ENCODE peak calls at places on chromosomes 16 and 17, in six cellular contexts. S is transverse colon, O is fibroblast of pulmonary artery, R is IMR-90, U is psoas muscle, D is GM13977. P is an unnamed sample.

GRCh38 chr17:62916684-62917571 is 49.1 kb upstream of the TANC2 start:
- DNase-seq in S (no peak), O (peak; percentile 64), R (peak; percentile 70), U (no peak), D (no peak), P (no peak)

GRCh38 chr17:71987634-71988033 is 133.2 kb upstream of the SOX9 start:
- DNase-seq in S (no peak), O (no peak), R (peak; percentile 21), U (no peak), D (no peak), P (no peak)

GRCh38 chr16:89115216-89115949 is 21.7 kb downstream of the ACSF3 start:
- DNase-seq in S (peak; percentile 85), O (peak; percentile 6), R (no peak), U (peak; percentile 64), D (peak; percentile 80), P (peak; percentile 85)

GRCh38 chr16:89017956-89018604 is 41.1 kb upstream of the CBFA2T3 start:
- DNase-seq in S (no peak), O (no peak), R (no peak), U (no peak), D (no peak), P (no peak)

GRCh38 chr17:41734139-41734948 is at the start of gene HAP1:
- DNase-seq in S (no peak), O (peak; percentile 21), R (peak; percentile 8), U (peak; percentile 27), D (no peak), P (no peak)

GRCh38 chr16:80147021-80147680 is 393.6 kb upstream of the DYNLRB2 start:
- DNase-seq in S (no peak), O (no peak), R (no peak), U (no peak), D (no peak), P (no peak)

GRCh38 chr16:74623214-74623842 is 16.4 kb upstream of the GLG1 start:
- DNase-seq in S (no peak), O (peak; percentile 78), R (peak; percentile 68), U (no peak), D (peak; percentile 45), P (peak; percentile 31)

GRCh38 chr16:8924214-8924613 is 39.5 kb downstream of the USP7 start:
- DNase-seq in S (peak; percentile 76), O (no peak), R (no peak), U (peak; percentile 32), D (peak; percentile 37), P (no peak)

GRCh38 chr17:27816946-27817345 is 16.6 kb upstream of the NOS2 start:
- DNase-seq in S (no peak), O (no peak), R (no peak), U (no peak), D (no peak), P (no peak)

GRCh38 chr17:38749222-38750043 is 1.3 kb upstream of the PCGF2 start:
- DNase-seq in S (peak; percentile 84), O (peak; percentile 62), R (peak; percentile 52), U (peak; percentile 91), D (no peak), P (peak; percentile 70)

GRCh38 chr16:47197536-47198179 is 53.9 kb upstream of the NETO2 start:
- DNase-seq in S (no peak), O (peak; percentile 91), R (peak; percentile 15), U (peak; percentile 31), D (no peak), P (no peak)

GRCh38 chr16:70703041-70703834 is 17.4 kb upstream of the MTSS2 start:
- DNase-seq in S (peak; percentile 47), O (peak; percentile 48), R (peak; percentile 94), U (peak; percentile 75), D (no peak), P (no peak)

GRCh38 chr17:40916366-40916765 is 21.1 kb downstream of the KRT23 start:
- DNase-seq in S (no peak), O (no peak), R (no peak), U (no peak), D (no peak), P (no peak)

GRCh38 chr17:44599298-44600175 is 42.3 kb downstream of the FZD2 start:
- DNase-seq in S (peak; percentile 23), O (peak; percentile 96), R (peak; percentile 99), U (peak; percentile 36), D (no peak), P (no peak)

GRCh38 chr16:85750827-85751641 is at the start of gene C16orf74:
- DNase-seq in S (peak; percentile 64), O (peak; percentile 52), R (peak; percentile 35), U (peak; percentile 44), D (peak; percentile 82), P (peak; percentile 89)

GRCh38 chr17:82937411-82938371 is 97.9 kb upstream of the ZNF750 start:
- DNase-seq in S (peak; percentile 6), O (no peak), R (no peak), U (peak; percentile 6), D (no peak), P (no peak)

GRCh38 chr17:67376509-67376891 is 581 bp upstream of the PITPNC1 start:
- DNase-seq in S (peak; percentile 21), O (no peak), R (peak; percentile 59), U (no peak), D (peak; percentile 39), P (peak; percentile 38)

GRCh38 chr17:57158296-57158695 is 73.2 kb downstream of the AKAP1 start:
- DNase-seq in S (no peak), O (no peak), R (no peak), U (no peak), D (no peak), P (no peak)

GRCh38 chr17:72696156-72696555 is 396.3 kb downstream of the SLC39A11 start:
- DNase-seq in S (no peak), O (no peak), R (no peak), U (no peak), D (no peak), P (no peak)

GRCh38 chr16:1414532-1415265 is at the start of gene UNKL:
- DNase-seq in S (peak; percentile 85), O (peak; percentile 64), R (peak; percentile 43), U (peak; percentile 82), D (peak; percentile 96), P (peak; percentile 97)

GRCh38 chr17:73998246-73999220 is 204.9 kb upstream of the RPL38 start:
- DNase-seq in S (peak; percentile 78), O (no peak), R (no peak), U (no peak), D (peak; percentile 82), P (peak; percentile 74)

GRCh38 chr16:70432800-70433455 is 6.0 kb downstream of the ST3GAL2 start:
- DNase-seq in S (peak; percentile 51), O (peak; percentile 49), R (no peak), U (no peak), D (no peak), P (no peak)

GRCh38 chr17:64126918-64127317 is 3.0 kb downstream of the ERN1 start:
- DNase-seq in S (no peak), O (no peak), R (peak; percentile 59), U (no peak), D (no peak), P (no peak)

GRCh38 chr17:63820963-63821561 is 6.2 kb upstream of the PSMC5 start:
- DNase-seq in S (no peak), O (no peak), R (no peak), U (no peak), D (no peak), P (no peak)

GRCh38 chr17:44209786-44210341 is 9.6 kb downstream of the UBTF start:
- DNase-seq in S (no peak), O (no peak), R (peak; percentile 40), U (no peak), D (peak; percentile 79), P (peak; percentile 63)

GRCh38 chr16:17921357-17921978 is 415.1 kb downstream of the NPIPA8 start:
- DNase-seq in S (peak; percentile 69), O (peak; percentile 2), R (no peak), U (no peak), D (peak; percentile 38), P (peak; percentile 61)

GRCh38 chr16:53220585-53220984 is 165.8 kb downstream of the CHD9 start:
- DNase-seq in S (no peak), O (peak; percentile 60), R (peak; percentile 58), U (no peak), D (no peak), P (no peak)
- TF ChIP-seq CTCF in S (no peak), O (peak; percentile 43), R (peak; percentile 40), U (peak; percentile 25), D (peak; percentile 25), P (no peak)

GRCh38 chr16:50273382-50273690 is 7.0 kb downstream of the ADCY7 start:
- DNase-seq in S (no peak), O (no peak), R (no peak), U (no peak), D (no peak), P (no peak)

GRCh38 chr16:50276128-50276444 is 9.7 kb downstream of the ADCY7 start:
- DNase-seq in S (no peak), O (no peak), R (no peak), U (no peak), D (no peak), P (no peak)

GRCh38 chr16:50275428-50276127 is 9.2 kb downstream of the ADCY7 start:
- DNase-seq in S (no peak), O (no peak), R (no peak), U (no peak), D (no peak), P (no peak)

GRCh38 chr16:50273888-50274770 is 7.8 kb downstream of the ADCY7 start:
- DNase-seq in S (peak; percentile 60), O (no peak), R (no peak), U (no peak), D (peak; percentile 88), P (peak; percentile 85)

GRCh38 chr16:50274771-50275415 is 8.5 kb downstream of the ADCY7 start:
- DNase-seq in S (no peak), O (no peak), R (no peak), U (no peak), D (no peak), P (no peak)
- TF ChIP-seq CTCF in S (no peak), O (no peak), R (no peak), U (no peak), D (peak; percentile 18), P (no peak)

GRCh38 chr17:1750628-1751027 is 8.0 kb downstream of the SERPINF2 start:
- DNase-seq in S (no peak), O (no peak), R (no peak), U (no peak), D (no peak), P (no peak)
- TF ChIP-seq CTCF in S (no peak), O (no peak), R (no peak), U (no peak), D (no peak), P (no peak)

GRCh38 chr17:81309140-81309858 is 14.2 kb upstream of the SLC38A10 start:
- DNase-seq in S (peak; percentile 96), O (peak; percentile 56), R (peak; percentile 51), U (peak; percentile 96), D (peak; percentile 68), P (peak; percentile 66)
- TF ChIP-seq CTCF in S (peak; percentile 93), O (peak; percentile 32), R (peak; percentile 48), U (peak; percentile 56), D (peak; percentile 27), P (no peak)

GRCh38 chr17:49515196-49515770 is 20.2 kb downstream of the NGFR start:
- DNase-seq in S (peak; percentile 74), O (peak; percentile 96), R (peak; percentile 93), U (peak; percentile 92), D (peak; percentile 85), P (peak; percentile 92)
- TF ChIP-seq CTCF in S (no peak), O (peak; percentile 41), R (peak; percentile 19), U (peak; percentile 18), D (no peak), P (no peak)

P was measured in GM20000.